ENCODE peak calls at places on chromosome 21, in six cellular contexts. One of them, this sample, is unnamed.

GRCh38 chr21:37592496-37592895 is 225.9 kb downstream of the DYRK1A start:
- DNase-seq in NCI-H1092: no peak
- DNase-seq in NCI-H510A treated with DMSO at 0.1 percent for 48 hours: no peak
- DNase-seq in HCEC 1CT: no peak
- DNase-seq in central memory CD4-positive, alpha-beta T cell: no peak
- DNase-seq in cardiac muscle cell: no peak
- DNase-seq in this sample: no peak

GRCh38 chr21:33403786-33404571 is 766 bp downstream of the IFNGR2 start:
- DNase-seq in NCI-H510A treated with DMSO at 0.1 percent for 48 hours: peak
- DNase-seq in NCI-H1092: no peak
- DNase-seq in cardiac muscle cell: peak
- DNase-seq in HCEC 1CT: peak
- DNase-seq in central memory CD4-positive, alpha-beta T cell: no peak
- DNase-seq in this sample: peak

GRCh38 chr21:37198989-37199924 is 67.9 kb downstream of the VPS26C start:
- DNase-seq in central memory CD4-positive, alpha-beta T cell: no peak
- DNase-seq in NCI-H510A treated with DMSO at 0.1 percent for 48 hours: no peak
- DNase-seq in cardiac muscle cell: peak
- DNase-seq in HCEC 1CT: peak
- DNase-seq in NCI-H1092: no peak
- DNase-seq in this sample: no peak

GRCh38 chr21:35475006-35475405 is 425.9 kb upstream of the RUNX1 start:
- DNase-seq in HCEC 1CT: peak
- DNase-seq in NCI-H510A treated with DMSO at 0.1 percent for 48 hours: no peak
- DNase-seq in NCI-H1092: no peak
- DNase-seq in central memory CD4-positive, alpha-beta T cell: no peak
- DNase-seq in cardiac muscle cell: peak
- DNase-seq in this sample: no peak

GRCh38 chr21:34545079-34545884 is 33.3 kb upstream of the KCNE1 start:
- DNase-seq in cardiac muscle cell: peak
- DNase-seq in NCI-H1092: no peak
- DNase-seq in NCI-H510A treated with DMSO at 0.1 percent for 48 hours: no peak
- DNase-seq in central memory CD4-positive, alpha-beta T cell: no peak
- DNase-seq in HCEC 1CT: peak
- DNase-seq in this sample: no peak

GRCh38 chr21:32578107-32578691 is 7.1 kb downstream of the TCP10L start:
- DNase-seq in NCI-H1092: no peak
- DNase-seq in HCEC 1CT: no peak
- DNase-seq in central memory CD4-positive, alpha-beta T cell: peak
- DNase-seq in cardiac muscle cell: peak
- DNase-seq in NCI-H510A treated with DMSO at 0.1 percent for 48 hours: no peak
- DNase-seq in this sample: no peak

GRCh38 chr21:36385909-36386642 is 884 bp downstream of the CHAF1B start:
- DNase-seq in cardiac muscle cell: peak
- DNase-seq in NCI-H510A treated with DMSO at 0.1 percent for 48 hours: no peak
- DNase-seq in central memory CD4-positive, alpha-beta T cell: no peak
- DNase-seq in NCI-H1092: no peak
- DNase-seq in HCEC 1CT: no peak
- DNase-seq in this sample: no peak

GRCh38 chr21:26226724-26227123 is 56.2 kb upstream of the APP start:
- DNase-seq in NCI-H1092: no peak
- DNase-seq in cardiac muscle cell: no peak
- DNase-seq in HCEC 1CT: no peak
- DNase-seq in central memory CD4-positive, alpha-beta T cell: no peak
- DNase-seq in NCI-H510A treated with DMSO at 0.1 percent for 48 hours: no peak
- DNase-seq in this sample: no peak

GRCh38 chr21:32549454-32549853 is 35.9 kb downstream of the TCP10L start:
- DNase-seq in central memory CD4-positive, alpha-beta T cell: no peak
- DNase-seq in NCI-H510A treated with DMSO at 0.1 percent for 48 hours: no peak
- DNase-seq in NCI-H1092: no peak
- DNase-seq in cardiac muscle cell: no peak
- DNase-seq in HCEC 1CT: no peak
- DNase-seq in this sample: no peak

GRCh38 chr21:45405271-45405818 is 380 bp downstream of the COL18A1 start:
- DNase-seq in NCI-H1092: no peak
- DNase-seq in HCEC 1CT: no peak
- DNase-seq in central memory CD4-positive, alpha-beta T cell: no peak
- DNase-seq in cardiac muscle cell: peak
- DNase-seq in NCI-H510A treated with DMSO at 0.1 percent for 48 hours: no peak
- DNase-seq in this sample: no peak

GRCh38 chr21:35005825-35006224 is 43.3 kb downstream of the RUNX1 start:
- DNase-seq in cardiac muscle cell: no peak
- DNase-seq in HCEC 1CT: no peak
- DNase-seq in NCI-H510A treated with DMSO at 0.1 percent for 48 hours: no peak
- DNase-seq in central memory CD4-positive, alpha-beta T cell: no peak
- DNase-seq in NCI-H1092: no peak
- DNase-seq in this sample: no peak

GRCh38 chr21:33419538-33420123 is 16.4 kb downstream of the IFNGR2 start:
- DNase-seq in NCI-H1092: no peak
- DNase-seq in NCI-H510A treated with DMSO at 0.1 percent for 48 hours: no peak
- DNase-seq in cardiac muscle cell: peak
- DNase-seq in HCEC 1CT: peak
- DNase-seq in central memory CD4-positive, alpha-beta T cell: no peak
- DNase-seq in this sample: no peak

This sample was measured in CD4-positive, CD25-positive, alpha-beta regulatory T cell.